ENCODE peak calls at places on chromosomes 1 and 21, in eight cellular contexts. J is neural crest cell, D is MCF 10A, H is colonic mucosa, T is cardiac fibroblast, Z is omental fat pad, F is K562, A is astrocyte. X is an unnamed sample.

GRCh38 chr1:10870493-10871096 is 74.1 kb upstream of the CASZ1 start:
- DNase-seq in J (no peak), D (no peak), H (peak; percentile 29), T (no peak), Z (no peak), F (no peak), A (no peak), X (no peak)

GRCh38 chr1:84836145-84836544 is 56.9 kb downstream of the LPAR3 start:
- DNase-seq in J (no peak), D (peak; percentile 45), H (no peak), T (peak; percentile 61), Z (no peak), F (no peak), A (no peak), X (no peak)

GRCh38 chr21:33608559-33608958 is 20.1 kb upstream of the DONSON start:
- DNase-seq in J (no peak), D (no peak), H (no peak), T (peak; percentile 77), Z (no peak), F (no peak), A (peak; percentile 6), X (no peak)

GRCh38 chr21:17002628-17003027 is 510.2 kb upstream of the CXADR start:
- DNase-seq in J (no peak), D (no peak), H (no peak), T (no peak), Z (no peak), F (no peak), A (peak; percentile 10), X (no peak)

GRCh38 chr21:27649323-27649722 is 682.4 kb upstream of the ADAMTS5 start:
- DNase-seq in J (no peak), D (peak; percentile 49), H (no peak), T (peak; percentile 97), Z (no peak), F (no peak), A (peak; percentile 83), X (no peak)

GRCh38 chr1:56491441-56491840 is 87.9 kb downstream of the PLPP3 start:
- DNase-seq in J (no peak), D (peak; percentile 51), H (no peak), T (peak; percentile 64), Z (no peak), F (no peak), A (peak; percentile 13), X (no peak)

GRCh38 chr1:248828845-248829244 is 3.1 kb upstream of the SH3BP5L start:
- DNase-seq in J (no peak), D (peak; percentile 76), H (no peak), T (peak; percentile 81), Z (no peak), F (peak; percentile 86), A (peak; percentile 78), X (no peak)

GRCh38 chr1:248786106-248786665 is 30.6 kb upstream of the LYPD8 start:
- DNase-seq in J (no peak), D (peak; percentile 43), H (no peak), T (no peak), Z (no peak), F (no peak), A (no peak), X (no peak)

GRCh38 chr1:153699116-153699515 is 20.6 kb downstream of the NPR1 start:
- DNase-seq in J (no peak), D (peak; percentile 54), H (no peak), T (peak; percentile 32), Z (no peak), F (no peak), A (no peak), X (no peak)

GRCh38 chr1:16163882-16164820 is 8.3 kb upstream of the EPHA2 start:
- DNase-seq in J (no peak), D (peak; percentile 91), H (no peak), T (peak; percentile 98), Z (no peak), F (peak; percentile 92), A (peak; percentile 98), X (no peak)

GRCh38 chr1:14118691-14119485 is 418.9 kb downstream of the PRDM2 start:
- DNase-seq in J (no peak), D (no peak), H (no peak), T (no peak), Z (no peak), F (no peak), A (no peak), X (no peak)

GRCh38 chr1:91015358-91015780 is 6.5 kb downstream of the ZNF644 start:
- DNase-seq in J (no peak), D (no peak), H (no peak), T (no peak), Z (no peak), F (no peak), A (no peak), X (no peak)

GRCh38 chr1:103170608-103171007 is 62.3 kb upstream of the COL11A1 start:
- DNase-seq in J (no peak), D (peak; percentile 34), H (no peak), T (peak; percentile 31), Z (no peak), F (no peak), A (no peak), X (no peak)

GRCh38 chr1:210072129-210072528 is 134.1 kb downstream of the SYT14 start:
- DNase-seq in J (no peak), D (no peak), H (no peak), T (peak; percentile 10), Z (no peak), F (no peak), A (peak; percentile 8), X (no peak)

GRCh38 chr1:27940870-27941269 is 6.1 kb downstream of the SMPDL3B start:
- DNase-seq in J (no peak), D (no peak), H (no peak), T (no peak), Z (no peak), F (no peak), A (no peak), X (no peak)

GRCh38 chr1:54249798-54250497 is 50.0 kb downstream of the MRPL37 start:
- DNase-seq in J (no peak), D (peak; percentile 23), H (no peak), T (peak; percentile 75), Z (no peak), F (no peak), A (peak; percentile 35), X (no peak)

GRCh38 chr1:70143052-70143659 is 62.2 kb downstream of the LRRC40 start:
- DNase-seq in J (no peak), D (no peak), H (no peak), T (peak; percentile 72), Z (no peak), F (no peak), A (peak; percentile 16), X (no peak)
- TF ChIP-seq CTCF in J (no peak), D (no peak), H (no peak), T (peak; percentile 29), Z (no peak), F (peak; percentile 34), A (peak; percentile 30), X (no peak)

GRCh38 chr1:197998110-197998509 is 80.9 kb downstream of the LHX9 start:
- DNase-seq in J (no peak), D (no peak), H (no peak), T (no peak), Z (no peak), F (peak; percentile 20), A (no peak), X (no peak)
- TF ChIP-seq CTCF in J (no peak), D (no peak), H (no peak), T (no peak), Z (no peak), F (peak; percentile 55), A (no peak), X (no peak)

DNA sequence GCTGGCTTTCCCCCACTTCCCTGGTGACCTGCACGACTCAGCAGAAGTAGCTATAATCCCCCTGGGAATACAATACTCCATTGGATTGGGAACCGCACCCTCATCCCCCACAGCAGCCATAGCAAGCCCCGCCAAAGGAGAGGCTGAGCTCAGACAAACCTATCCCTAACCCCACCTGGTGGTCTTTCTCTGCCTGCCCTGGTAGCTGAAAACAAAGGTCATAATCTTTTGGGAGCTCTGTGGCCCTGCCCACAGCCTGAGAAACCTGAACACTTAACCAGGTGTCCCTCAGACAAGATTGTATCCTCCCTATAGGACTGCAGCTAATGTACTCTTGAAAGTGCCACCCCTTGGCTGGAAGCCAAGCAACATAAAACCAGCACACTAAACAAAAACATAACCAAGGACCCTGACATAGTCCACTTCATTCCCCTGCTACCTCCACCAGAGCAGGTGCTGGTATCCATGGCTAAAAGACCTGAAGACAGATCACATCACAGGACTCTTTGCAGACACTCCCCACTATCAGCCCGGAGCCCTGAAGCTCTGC is 71.6 kb upstream of the RUNX1 start:
- DNase-seq in J (no peak), D (no peak), H (no peak), T (no peak), Z (no peak), F (no peak), A (no peak), X (no peak)
- TF ChIP-seq CTCF in J (no peak), D (no peak), H (no peak), T (no peak), Z (no peak), F (no peak), A (no peak), X (no peak)

GRCh38 chr21:38511198-38511597 is 12.9 kb upstream of the ERG start:
- DNase-seq in J (no peak), D (no peak), H (no peak), T (no peak), Z (no peak), F (no peak), A (no peak), X (no peak)

GRCh38 chr21:38507374-38507942 is 9.2 kb upstream of the ERG start:
- DNase-seq in J (no peak), D (no peak), H (no peak), T (no peak), Z (no peak), F (no peak), A (no peak), X (no peak)

GRCh38 chr21:38506606-38507331 is 8.5 kb upstream of the ERG start:
- DNase-seq in J (no peak), D (no peak), H (peak; percentile 74), T (no peak), Z (no peak), F (no peak), A (no peak), X (no peak)

GRCh38 chr21:38505654-38506523 is 7.6 kb upstream of the ERG start:
- DNase-seq in J (peak; percentile 36), D (peak; percentile 81), H (peak; percentile 71), T (peak; percentile 89), Z (no peak), F (peak; percentile 60), A (peak; percentile 62), X (peak; percentile 55)

DNA sequence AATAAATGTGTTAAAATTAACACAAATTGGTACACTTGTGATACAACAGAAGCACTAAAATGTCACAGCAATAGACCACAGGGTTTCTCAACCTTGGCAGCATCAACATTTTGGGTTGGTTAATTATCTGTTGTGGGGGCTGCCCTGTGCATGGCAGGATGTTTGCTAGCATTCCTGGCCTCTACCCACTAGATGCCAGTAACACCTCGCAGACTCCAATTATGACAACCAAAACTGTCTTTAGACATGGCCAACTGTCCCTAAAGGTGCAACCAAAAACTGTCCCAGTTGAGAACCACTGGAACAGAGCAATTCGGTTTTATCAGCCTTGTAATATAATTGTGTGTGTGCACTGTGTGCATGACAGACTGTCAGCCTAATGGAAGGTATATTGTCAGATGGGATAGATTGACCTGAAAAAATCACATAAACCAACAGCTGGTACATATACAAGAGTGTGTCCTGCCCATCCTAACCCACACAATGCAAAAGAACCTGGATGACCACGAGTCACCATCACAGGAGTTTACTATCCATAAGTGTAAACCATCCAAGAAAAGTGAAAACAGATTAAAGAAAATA is 13.5 kb upstream of the ERG start:
- DNase-seq in J (no peak), D (peak; percentile 27), H (no peak), T (no peak), Z (no peak), F (no peak), A (no peak), X (no peak)
- TF ChIP-seq CTCF in J (no peak), D (peak; percentile 28), H (no peak), T (no peak), Z (no peak), F (no peak), A (no peak), X (no peak)